ENCODE peak calls at places on chromosomes 6 and 20, in eight cellular contexts. L is aorta; B is astrocyte of the hippocampus; E is activated naive CD4-positive, alpha-beta T cell treated with anti-CD3 and anti-CD28 coated beads for 36 hours; C is activated T-cell treated with anti-CD3 and anti-CD28 coated beads, Interleukin-2, amount 50 U/mL, for 72 hours; N is fibroblast of the conjunctiva; Z is ascending aorta; O is Right ventricle myocardium inferior. V is an unnamed sample.

GRCh38 chr20:54227241-54227640 is 19.4 kb downstream of the PFDN4 start:
- DNase-seq in O (no peak), E (no peak), Z (no peak), C (no peak), L (no peak), B (no peak), N (no peak), V (no peak)

GRCh38 chr6:111427341-111428116 is 55.5 kb downstream of the REV3L start:
- DNase-seq in L (no peak), N (no peak), Z (no peak), B (peak; percentile 77), C (peak; percentile 35), E (peak; percentile 54), O (no peak), V (peak; percentile 38)

GRCh38 chr20:17680128-17680835 is 1.8 kb downstream of the RRBP1 start:
- DNase-seq in L (peak; percentile 68), O (no peak), N (no peak), C (peak; percentile 3), B (peak; percentile 33), E (peak; percentile 8), Z (no peak), V (peak; percentile 44)

GRCh38 chr6:157885211-157885788 is 62.3 kb downstream of the SNX9 start:
- DNase-seq in L (no peak), N (no peak), E (peak; percentile 88), B (no peak), Z (no peak), C (peak; percentile 66), O (no peak), V (no peak)

GRCh38 chr6:152893187-152893586 is 89.7 kb downstream of the FBXO5 start:
- DNase-seq in Z (no peak), C (no peak), E (no peak), N (no peak), L (no peak), B (no peak), O (no peak), V (no peak)

GRCh38 chr6:132511159-132511835 is 1.6 kb downstream of the STX7 start:
- DNase-seq in N (no peak), C (no peak), O (no peak), Z (no peak), L (peak; percentile 59), B (no peak), E (no peak), V (no peak)

GRCh38 chr6:13486679-13487121 is 700 bp downstream of the GFOD1 start:
- DNase-seq in C (peak; percentile 71), N (no peak), B (peak; percentile 79), Z (no peak), L (peak; percentile 78), O (peak; percentile 83), E (peak; percentile 69), V (no peak)

GRCh38 chr20:5513975-5514516 is 197.3 kb upstream of the PROKR2 start:
- DNase-seq in Z (no peak), N (no peak), B (peak; percentile 38), E (no peak), L (no peak), C (no peak), O (peak; percentile 7), V (no peak)

GRCh38 chr6:163457637-163458561 is 43.4 kb downstream of the QKI start:
- DNase-seq in L (no peak), O (no peak), C (peak; percentile 12), B (peak; percentile 89), E (peak; percentile 7), Z (no peak), N (peak; percentile 72), V (peak; percentile 62)

GRCh38 chr6:135329851-135330803 is 149.0 kb downstream of the MYB start:
- DNase-seq in C (no peak), E (no peak), Z (no peak), L (no peak), N (no peak), B (no peak), O (no peak), V (no peak)

GRCh38 chr6:35624341-35625070 is 64.2 kb downstream of the FKBP5 start:
- DNase-seq in N (no peak), Z (no peak), O (no peak), C (no peak), E (no peak), L (no peak), B (no peak), V (no peak)

GRCh38 chr6:46772754-46773153 is 20.4 kb upstream of the MEP1A start:
- DNase-seq in C (no peak), Z (peak; percentile 25), L (peak; percentile 76), E (no peak), O (no peak), N (no peak), B (no peak), V (no peak)

GRCh38 chr6:108803982-108804490 is 44.2 kb upstream of the ARMC2 start:
- DNase-seq in C (no peak), O (no peak), N (no peak), Z (no peak), B (no peak), E (no peak), L (no peak), V (no peak)

GRCh38 chr6:53768636-53769035 is 26.2 kb upstream of the LRRC1 start:
- DNase-seq in B (peak; percentile 20), C (no peak), O (no peak), N (no peak), E (no peak), Z (no peak), L (no peak), V (no peak)

GRCh38 chr6:163460307-163460782 is 45.8 kb downstream of the QKI start:
- DNase-seq in L (no peak), E (peak; percentile 25), Z (no peak), B (peak; percentile 65), C (peak; percentile 12), N (no peak), O (no peak), V (no peak)

GRCh38 chr6:32167761-32168262 is 3.4 kb downstream of the EGFL8 start:
- DNase-seq in E (no peak), N (no peak), B (peak; percentile 17), C (no peak), O (no peak), L (peak; percentile 8), Z (no peak), V (no peak)

GRCh38 chr6:70110128-70111022 is 192.5 kb downstream of the COL9A1 start:
- DNase-seq in E (no peak), C (no peak), Z (no peak), L (no peak), O (no peak), N (no peak), B (peak; percentile 17), V (no peak)

GRCh38 chr6:132933085-132933484 is 118.7 kb downstream of the RPS12 start:
- DNase-seq in O (no peak), C (no peak), E (no peak), B (peak; percentile 75), L (no peak), N (no peak), Z (no peak), V (no peak)

GRCh38 chr6:30198166-30199084 is 14.8 kb downstream of the TRIM26 start:
- DNase-seq in L (no peak), C (no peak), E (no peak), Z (no peak), O (no peak), N (no peak), B (no peak), V (no peak)

GRCh38 chr6:137357263-137357947 is 136.8 kb downstream of the OLIG3 start:
- DNase-seq in N (no peak), B (no peak), C (no peak), O (no peak), E (no peak), Z (no peak), L (no peak), V (no peak)

GRCh38 chr6:88165877-88166492 is at the start of gene CNR1:
- DNase-seq in E (no peak), B (peak; percentile 79), N (peak; percentile 34), Z (no peak), O (peak; percentile 69), L (peak; percentile 65), C (peak; percentile 18), V (no peak)

GRCh38 chr6:5287205-5287965 is 26.1 kb downstream of the FARS2 start:
- DNase-seq in L (no peak), B (peak; percentile 71), O (peak; percentile 71), C (no peak), N (peak; percentile 29), Z (no peak), E (no peak), V (peak; percentile 9)

GRCh38 chr6:131281471-131282270 is 146.4 kb downstream of the AKAP7 start:
- DNase-seq in E (peak; percentile 84), L (peak; percentile 63), B (peak; percentile 59), N (no peak), Z (no peak), C (peak; percentile 67), O (no peak), V (no peak)

GRCh38 chr6:5582758-5583157 is 321.4 kb downstream of the FARS2 start:
- DNase-seq in Z (no peak), C (no peak), O (no peak), B (no peak), L (no peak), N (no peak), E (no peak), V (no peak)

GRCh38 chr20:62872184-62872862 is 10.7 kb upstream of the TCFL5 start:
- DNase-seq in E (no peak), L (no peak), N (no peak), C (no peak), O (no peak), Z (no peak), B (no peak), V (no peak)

GRCh38 chr20:35947489-35947888 is 6.8 kb downstream of the SCAND1 start:
- DNase-seq in L (no peak), C (peak; percentile 31), E (peak; percentile 35), O (no peak), Z (no peak), B (peak; percentile 23), N (no peak), V (no peak)

GRCh38 chr6:3162565-3163247 is 5.4 kb upstream of the TUBB2A start:
- DNase-seq in O (peak; percentile 83), C (peak; percentile 69), B (peak; percentile 92), L (peak; percentile 81), E (peak; percentile 57), N (peak; percentile 43), Z (no peak), V (no peak)

GRCh38 chr20:50628326-50628725 is 63.0 kb downstream of the RIPOR3 start:
- DNase-seq in C (no peak), N (no peak), O (no peak), L (no peak), Z (no peak), E (no peak), B (no peak), V (no peak)

V was measured in amniotic stem cell.